ENCODE peak calls at places on chromosomes 2 and 18, in four cellular contexts. One of them, this sample, is unnamed.

GRCh38 chr2:120312861-120313694 is 32.9 kb upstream of the INHBB start:
- DNase-seq in fibroblast of lung: peak; percentile 77
- DNase-seq in activated CD4-positive, alpha-beta T cell treated with anti-CD3 and anti-CD28 coated beads for 48 hours: peak; percentile 88
- DNase-seq in spleen: peak; percentile 94
- DNase-seq in this sample: peak; percentile 85

GRCh38 chr2:149994057-149994728 is 406.6 kb upstream of the MMADHC start:
- DNase-seq in fibroblast of lung: peak; percentile 66
- DNase-seq in activated CD4-positive, alpha-beta T cell treated with anti-CD3 and anti-CD28 coated beads for 48 hours: no peak
- DNase-seq in spleen: no peak
- DNase-seq in this sample: peak; percentile 55

GRCh38 chr2:8447610-8448221 is 234.1 kb upstream of the ID2 start:
- DNase-seq in fibroblast of lung: peak; percentile 40
- DNase-seq in activated CD4-positive, alpha-beta T cell treated with anti-CD3 and anti-CD28 coated beads for 48 hours: no peak
- DNase-seq in spleen: no peak
- DNase-seq in this sample: no peak

GRCh38 chr2:164015328-164016123 is 279.7 kb upstream of the FIGN start:
- DNase-seq in fibroblast of lung: peak; percentile 95
- DNase-seq in activated CD4-positive, alpha-beta T cell treated with anti-CD3 and anti-CD28 coated beads for 48 hours: no peak
- DNase-seq in spleen: no peak
- DNase-seq in this sample: no peak

GRCh38 chr2:138373993-138374408 is 127.6 kb upstream of the SPOPL start:
- DNase-seq in fibroblast of lung: peak; percentile 32
- DNase-seq in activated CD4-positive, alpha-beta T cell treated with anti-CD3 and anti-CD28 coated beads for 48 hours: no peak
- DNase-seq in spleen: no peak
- DNase-seq in this sample: no peak

GRCh38 chr2:96147593-96148201 is 2.5 kb upstream of the DUSP2 start:
- DNase-seq in fibroblast of lung: no peak
- DNase-seq in activated CD4-positive, alpha-beta T cell treated with anti-CD3 and anti-CD28 coated beads for 48 hours: peak; percentile 64
- DNase-seq in spleen: peak; percentile 80
- DNase-seq in this sample: no peak

GRCh38 chr2:121960251-121960650 is 204.8 kb downstream of the TSN start:
- DNase-seq in fibroblast of lung: no peak
- DNase-seq in activated CD4-positive, alpha-beta T cell treated with anti-CD3 and anti-CD28 coated beads for 48 hours: no peak
- DNase-seq in spleen: no peak
- DNase-seq in this sample: no peak

GRCh38 chr2:182980115-182980514 is 58.1 kb downstream of the NCKAP1 start:
- DNase-seq in fibroblast of lung: peak; percentile 37
- DNase-seq in activated CD4-positive, alpha-beta T cell treated with anti-CD3 and anti-CD28 coated beads for 48 hours: no peak
- DNase-seq in spleen: no peak
- DNase-seq in this sample: no peak

GRCh38 chr18:77013777-77014525 is 118.6 kb downstream of the MBP start:
- DNase-seq in fibroblast of lung: no peak
- DNase-seq in activated CD4-positive, alpha-beta T cell treated with anti-CD3 and anti-CD28 coated beads for 48 hours: no peak
- DNase-seq in spleen: no peak
- DNase-seq in this sample: no peak

GRCh38 chr18:23356915-23357421 is 96.1 kb upstream of the RIOK3 start:
- DNase-seq in fibroblast of lung: peak; percentile 93
- DNase-seq in activated CD4-positive, alpha-beta T cell treated with anti-CD3 and anti-CD28 coated beads for 48 hours: no peak
- DNase-seq in spleen: no peak
- DNase-seq in this sample: no peak

GRCh38 chr18:754666-755065 is 42.2 kb upstream of the ENOSF1 start:
- DNase-seq in fibroblast of lung: no peak
- DNase-seq in activated CD4-positive, alpha-beta T cell treated with anti-CD3 and anti-CD28 coated beads for 48 hours: no peak
- DNase-seq in spleen: no peak
- DNase-seq in this sample: no peak

GRCh38 chr18:49031511-49032188 is 80.9 kb upstream of the SMAD7 start:
- DNase-seq in fibroblast of lung: no peak
- DNase-seq in activated CD4-positive, alpha-beta T cell treated with anti-CD3 and anti-CD28 coated beads for 48 hours: peak; percentile 42
- DNase-seq in spleen: no peak
- DNase-seq in this sample: no peak

GRCh38 chr2:165109915-165110314 is 93.9 kb downstream of the SCN3A start:
- DNase-seq in fibroblast of lung: no peak
- DNase-seq in activated CD4-positive, alpha-beta T cell treated with anti-CD3 and anti-CD28 coated beads for 48 hours: no peak
- DNase-seq in spleen: no peak
- DNase-seq in this sample: no peak

GRCh38 chr2:161208527-161209139 is 48.4 kb downstream of the TANK start:
- DNase-seq in fibroblast of lung: peak; percentile 81
- DNase-seq in activated CD4-positive, alpha-beta T cell treated with anti-CD3 and anti-CD28 coated beads for 48 hours: no peak
- DNase-seq in spleen: no peak
- DNase-seq in this sample: no peak

This sample was measured in prostate gland.